ENCODE peak calls at places on chromosomes 11 and 22, in eight cellular contexts. One of them, this sample, is unnamed.

GRCh38 chr11:71095294-71095850 is 157.0 kb downstream of the SHANK2 start:
- DNase-seq in HFFc6: no peak
- DNase-seq in Caco-2: no peak
- DNase-seq in cardiac muscle cell: no peak
- DNase-seq in heart left ventricle: no peak
- DNase-seq in GM10248: no peak
- DNase-seq in tibial nerve: no peak
- DNase-seq in fibroblast of lung: no peak
- DNase-seq in this sample: no peak

GRCh38 chr11:46381836-46382643 is 571 bp downstream of the MDK start:
- DNase-seq in fibroblast of lung: peak
- DNase-seq in Caco-2: no peak
- DNase-seq in HFFc6: no peak
- DNase-seq in tibial nerve: no peak
- DNase-seq in cardiac muscle cell: peak
- DNase-seq in GM10248: peak
- DNase-seq in heart left ventricle: no peak
- DNase-seq in this sample: peak

GRCh38 chr22:20324139-20324516 is 4.3 kb upstream of the DGCR6L start:
- DNase-seq in Caco-2: no peak
- DNase-seq in GM10248: no peak
- DNase-seq in cardiac muscle cell: no peak
- DNase-seq in fibroblast of lung: no peak
- DNase-seq in tibial nerve: no peak
- DNase-seq in HFFc6: no peak
- DNase-seq in heart left ventricle: no peak
- DNase-seq in this sample: no peak

GRCh38 chr11:74696932-74697687 is 34.1 kb downstream of the CHRDL2 start:
- DNase-seq in tibial nerve: peak
- DNase-seq in fibroblast of lung: peak
- DNase-seq in Caco-2: no peak
- DNase-seq in cardiac muscle cell: peak
- DNase-seq in heart left ventricle: peak
- DNase-seq in GM10248: no peak
- DNase-seq in HFFc6: peak
- DNase-seq in this sample: no peak

GRCh38 chr11:120131941-120132644 is 5.8 kb downstream of the TRIM29 start:
- DNase-seq in heart left ventricle: peak
- DNase-seq in cardiac muscle cell: no peak
- DNase-seq in Caco-2: peak
- DNase-seq in HFFc6: no peak
- DNase-seq in tibial nerve: no peak
- DNase-seq in fibroblast of lung: no peak
- DNase-seq in GM10248: no peak
- DNase-seq in this sample: peak

GRCh38 chr22:28103596-28103995 is 184.5 kb upstream of the PITPNB start:
- DNase-seq in cardiac muscle cell: no peak
- DNase-seq in heart left ventricle: no peak
- DNase-seq in fibroblast of lung: no peak
- DNase-seq in tibial nerve: no peak
- DNase-seq in GM10248: no peak
- DNase-seq in Caco-2: no peak
- DNase-seq in HFFc6: no peak
- DNase-seq in this sample: no peak

GRCh38 chr11:123111465-123111864 is 49.5 kb upstream of the HSPA8 start:
- DNase-seq in HFFc6: peak
- DNase-seq in tibial nerve: no peak
- DNase-seq in cardiac muscle cell: peak
- DNase-seq in Caco-2: no peak
- DNase-seq in heart left ventricle: no peak
- DNase-seq in fibroblast of lung: peak
- DNase-seq in GM10248: peak
- DNase-seq in this sample: no peak

GRCh38 chr11:66607126-66607834 is 9.2 kb upstream of the RBM14 start:
- DNase-seq in Caco-2: no peak
- DNase-seq in heart left ventricle: peak
- DNase-seq in cardiac muscle cell: no peak
- DNase-seq in GM10248: no peak
- DNase-seq in tibial nerve: peak
- DNase-seq in HFFc6: peak
- DNase-seq in fibroblast of lung: peak
- DNase-seq in this sample: no peak

GRCh38 chr11:114254571-114255146 is 41.5 kb upstream of the NNMT start:
- DNase-seq in HFFc6: no peak
- DNase-seq in Caco-2: no peak
- DNase-seq in tibial nerve: no peak
- DNase-seq in fibroblast of lung: no peak
- DNase-seq in heart left ventricle: no peak
- DNase-seq in cardiac muscle cell: no peak
- DNase-seq in GM10248: no peak
- DNase-seq in this sample: no peak

DNA sequence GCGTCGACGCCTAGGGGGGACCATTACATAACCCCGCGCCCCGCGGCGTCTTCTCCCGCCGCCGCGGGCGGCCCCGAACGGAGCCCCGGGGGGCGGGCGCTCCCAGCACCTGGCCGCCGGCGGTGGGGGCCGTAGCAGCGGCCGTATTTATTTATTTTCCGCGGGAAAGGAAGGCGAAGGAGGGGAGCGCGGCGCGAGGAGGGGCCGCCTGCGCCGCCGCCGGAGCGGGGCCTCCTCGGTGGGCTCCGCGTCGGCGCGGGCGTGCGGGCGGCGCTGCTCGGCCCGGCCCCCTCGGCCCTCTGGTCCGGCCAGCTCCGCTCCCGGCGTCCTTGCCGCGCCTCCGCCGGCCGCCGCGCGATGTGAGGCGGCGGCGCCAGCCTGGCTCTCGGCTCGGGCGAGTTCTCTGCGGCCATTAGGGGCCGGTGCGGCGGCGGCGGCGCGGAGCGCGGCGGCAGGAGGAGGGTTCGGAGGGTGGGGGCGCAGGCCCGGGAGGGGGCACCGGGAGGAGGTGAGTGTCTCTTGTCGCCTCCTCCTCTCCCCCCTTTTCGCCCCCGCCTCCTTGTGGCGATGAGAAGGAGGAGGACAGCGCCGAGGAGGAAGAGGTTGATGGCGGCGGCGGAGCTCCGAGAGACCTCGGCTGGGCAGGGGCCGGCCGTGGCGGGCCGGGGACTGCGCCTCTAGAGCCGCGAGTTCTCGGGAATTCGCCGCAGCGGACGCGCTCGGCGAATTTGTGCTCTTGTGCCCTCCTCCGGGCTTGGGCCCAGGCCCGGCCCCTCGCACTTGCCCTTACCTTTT is at the start of gene EP300:
- DNase-seq in cardiac muscle cell: peak
- DNase-seq in Caco-2: peak
- DNase-seq in HFFc6: peak
- DNase-seq in fibroblast of lung: peak
- DNase-seq in GM10248: peak
- DNase-seq in heart left ventricle: peak
- DNase-seq in tibial nerve: peak
- DNase-seq in this sample: peak
- TF ChIP-seq CTCF in cardiac muscle cell: peak
- TF ChIP-seq CTCF in Caco-2: peak
- TF ChIP-seq CTCF in HFFc6: peak
- TF ChIP-seq CTCF in fibroblast of lung: peak
- TF ChIP-seq CTCF in GM10248: peak
- TF ChIP-seq CTCF in heart left ventricle: peak
- TF ChIP-seq CTCF in tibial nerve: peak
- TF ChIP-seq CTCF in this sample: no peak

DNA sequence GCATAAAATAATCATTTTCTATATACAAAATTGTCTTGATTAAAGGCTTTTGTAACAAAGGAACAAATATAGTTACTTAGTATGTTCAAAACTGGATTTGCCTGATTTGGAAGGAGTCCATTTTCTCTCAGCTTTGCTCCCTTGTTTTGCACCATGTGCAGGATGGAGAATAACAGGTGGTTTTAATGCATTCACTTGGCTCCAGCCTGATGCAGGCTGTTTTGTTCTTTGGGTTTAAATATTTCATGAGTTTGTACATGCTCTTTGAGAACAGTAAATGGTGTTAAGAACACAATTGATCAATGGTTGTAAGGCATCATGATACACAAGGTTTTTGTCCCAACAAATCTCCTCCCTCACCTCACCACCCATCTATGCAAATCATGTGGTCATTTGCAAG is 886.9 kb upstream of the CCDC90B start:
- DNase-seq in Caco-2: no peak
- DNase-seq in fibroblast of lung: no peak
- DNase-seq in heart left ventricle: no peak
- DNase-seq in GM10248: no peak
- DNase-seq in tibial nerve: no peak
- DNase-seq in cardiac muscle cell: no peak
- DNase-seq in HFFc6: no peak
- DNase-seq in this sample: no peak
- TF ChIP-seq CTCF in Caco-2: no peak
- TF ChIP-seq CTCF in fibroblast of lung: no peak
- TF ChIP-seq CTCF in heart left ventricle: no peak
- TF ChIP-seq CTCF in GM10248: no peak
- TF ChIP-seq CTCF in tibial nerve: no peak
- TF ChIP-seq CTCF in cardiac muscle cell: no peak
- TF ChIP-seq CTCF in HFFc6: no peak
- TF ChIP-seq CTCF in this sample: no peak

GRCh38 chr11:12118940-12119339 is 8.6 kb downstream of the MICAL2 start:
- DNase-seq in HFFc6: no peak
- DNase-seq in fibroblast of lung: no peak
- DNase-seq in Caco-2: no peak
- DNase-seq in tibial nerve: no peak
- DNase-seq in GM10248: no peak
- DNase-seq in cardiac muscle cell: no peak
- DNase-seq in heart left ventricle: no peak
- DNase-seq in this sample: no peak
- TF ChIP-seq CTCF in HFFc6: no peak
- TF ChIP-seq CTCF in fibroblast of lung: peak
- TF ChIP-seq CTCF in Caco-2: no peak
- TF ChIP-seq CTCF in tibial nerve: no peak
- TF ChIP-seq CTCF in GM10248: no peak
- TF ChIP-seq CTCF in cardiac muscle cell: no peak
- TF ChIP-seq CTCF in heart left ventricle: no peak
- TF ChIP-seq CTCF in this sample: no peak

DNA sequence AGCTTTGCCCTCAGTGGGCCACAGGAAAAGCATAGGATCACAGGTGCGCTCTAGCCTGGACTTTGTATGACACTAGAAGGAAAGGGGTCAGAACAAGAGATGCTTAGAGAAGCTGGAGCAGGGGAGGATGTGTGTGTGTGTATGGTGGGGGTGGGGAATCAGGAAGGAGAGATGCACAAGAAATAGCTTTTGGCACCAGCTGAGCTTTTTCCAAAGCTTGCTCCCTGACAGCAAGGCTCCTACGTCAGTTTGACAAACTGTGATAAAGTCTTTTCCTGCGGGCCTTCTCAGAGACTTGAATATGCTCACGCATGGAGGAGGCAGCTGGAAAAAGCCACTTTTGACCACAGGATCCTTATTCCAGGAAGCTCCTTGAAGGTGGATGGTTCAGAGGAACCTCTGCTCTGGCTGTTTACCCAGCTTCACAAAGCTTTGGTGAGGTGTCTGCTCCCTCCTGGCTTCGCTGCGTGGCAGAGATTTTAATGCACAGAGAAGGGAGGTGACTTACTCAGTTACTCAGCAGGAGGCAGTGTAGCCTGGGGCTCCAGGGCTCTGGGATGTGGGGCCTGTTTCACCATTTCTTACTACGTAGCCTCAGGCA is 3.9 kb downstream of the CDC42EP1 start:
- DNase-seq in Caco-2: no peak
- DNase-seq in tibial nerve: no peak
- DNase-seq in fibroblast of lung: peak
- DNase-seq in heart left ventricle: peak
- DNase-seq in GM10248: no peak
- DNase-seq in cardiac muscle cell: no peak
- DNase-seq in HFFc6: no peak
- DNase-seq in this sample: no peak
- TF ChIP-seq CTCF in Caco-2: no peak
- TF ChIP-seq CTCF in tibial nerve: no peak
- TF ChIP-seq CTCF in fibroblast of lung: no peak
- TF ChIP-seq CTCF in heart left ventricle: no peak
- TF ChIP-seq CTCF in GM10248: no peak
- TF ChIP-seq CTCF in cardiac muscle cell: peak
- TF ChIP-seq CTCF in HFFc6: no peak
- TF ChIP-seq CTCF in this sample: no peak

GRCh38 chr22:22709719-22710445 is 65.5 kb downstream of the GGTLC2 start:
- DNase-seq in tibial nerve: no peak
- DNase-seq in cardiac muscle cell: no peak
- DNase-seq in fibroblast of lung: no peak
- DNase-seq in Caco-2: no peak
- DNase-seq in heart left ventricle: no peak
- DNase-seq in HFFc6: no peak
- DNase-seq in GM10248: no peak
- DNase-seq in this sample: no peak
- TF ChIP-seq CTCF in tibial nerve: no peak
- TF ChIP-seq CTCF in cardiac muscle cell: peak
- TF ChIP-seq CTCF in fibroblast of lung: peak
- TF ChIP-seq CTCF in Caco-2: no peak
- TF ChIP-seq CTCF in heart left ventricle: no peak
- TF ChIP-seq CTCF in HFFc6: peak
- TF ChIP-seq CTCF in GM10248: peak
- TF ChIP-seq CTCF in this sample: no peak

GRCh38 chr11:115503083-115503885 is 931 bp downstream of the CADM1 start:
- DNase-seq in cardiac muscle cell: peak
- DNase-seq in GM10248: peak
- DNase-seq in tibial nerve: peak
- DNase-seq in HFFc6: no peak
- DNase-seq in fibroblast of lung: peak
- DNase-seq in Caco-2: peak
- DNase-seq in heart left ventricle: peak
- DNase-seq in this sample: peak
- TF ChIP-seq CTCF in cardiac muscle cell: peak
- TF ChIP-seq CTCF in GM10248: no peak
- TF ChIP-seq CTCF in tibial nerve: peak
- TF ChIP-seq CTCF in HFFc6: no peak
- TF ChIP-seq CTCF in fibroblast of lung: peak
- TF ChIP-seq CTCF in Caco-2: peak
- TF ChIP-seq CTCF in heart left ventricle: peak
- TF ChIP-seq CTCF in this sample: no peak

DNA sequence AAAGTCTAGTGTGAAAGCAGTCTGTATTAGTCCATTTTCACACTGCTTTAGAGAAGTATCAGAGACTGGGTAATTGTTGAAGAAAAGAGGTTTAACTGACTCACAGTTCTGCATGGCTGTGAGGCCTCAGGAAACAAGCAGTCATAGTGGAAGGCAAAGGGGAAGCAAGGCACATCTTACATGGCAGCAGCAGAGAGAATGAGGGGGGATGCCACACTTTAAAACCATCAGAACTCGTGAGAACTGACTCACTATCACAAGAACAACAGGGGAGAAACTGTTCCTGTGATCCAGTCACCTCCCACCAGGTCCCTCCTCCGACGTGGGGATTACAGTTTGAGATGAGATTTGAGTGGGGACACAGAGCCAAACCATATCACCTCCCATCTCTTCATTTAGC is 13.8 kb upstream of the TUBA8 start:
- DNase-seq in cardiac muscle cell: no peak
- DNase-seq in Caco-2: no peak
- DNase-seq in heart left ventricle: no peak
- DNase-seq in HFFc6: no peak
- DNase-seq in fibroblast of lung: no peak
- DNase-seq in tibial nerve: no peak
- DNase-seq in GM10248: no peak
- DNase-seq in this sample: no peak
- TF ChIP-seq CTCF in cardiac muscle cell: no peak
- TF ChIP-seq CTCF in Caco-2: no peak
- TF ChIP-seq CTCF in heart left ventricle: no peak
- TF ChIP-seq CTCF in HFFc6: no peak
- TF ChIP-seq CTCF in fibroblast of lung: no peak
- TF ChIP-seq CTCF in tibial nerve: no peak
- TF ChIP-seq CTCF in GM10248: no peak
- TF ChIP-seq CTCF in this sample: no peak